ENCODE peak calls at places on chromosomes 6 and 20, in four cellular contexts. One of them, this sample, is unnamed.
A peak's percentile ranks its signal among the peaks of the same experiment; 100 is the strongest.

GRCh38 chr6:30167101-30167500 is 3.8 kb downstream of the TRIM15 start:
- DNase-seq in GM12865: peak; percentile 50
- DNase-seq in OCI-M1: no peak
- DNase-seq in GM23248: no peak
- DNase-seq in this sample: peak; percentile 27

GRCh38 chr6:100274147-100274546 is 190.6 kb downstream of the SIM1 start:
- DNase-seq in GM12865: no peak
- DNase-seq in OCI-M1: no peak
- DNase-seq in GM23248: no peak
- DNase-seq in this sample: no peak

GRCh38 chr20:4401601-4402000 is 320.1 kb upstream of the PRND start:
- DNase-seq in GM12865: no peak
- DNase-seq in OCI-M1: no peak
- DNase-seq in GM23248: peak; percentile 77
- DNase-seq in this sample: no peak

GRCh38 chr6:6654599-6655575 is 66.4 kb downstream of the LY86 start:
- DNase-seq in GM12865: no peak
- DNase-seq in OCI-M1: peak; percentile 86
- DNase-seq in GM23248: peak; percentile 49
- DNase-seq in this sample: no peak

GRCh38 chr20:19992996-19993908 is 23.9 kb upstream of the NAA20 start:
- DNase-seq in GM12865: no peak
- DNase-seq in OCI-M1: no peak
- DNase-seq in GM23248: peak; percentile 90
- DNase-seq in this sample: no peak

GRCh38 chr6:1777921-1778692 is 168.4 kb downstream of the FOXC1 start:
- DNase-seq in GM12865: no peak
- DNase-seq in OCI-M1: no peak
- DNase-seq in GM23248: no peak
- DNase-seq in this sample: no peak

GRCh38 chr6:4610256-4610655 is 165.9 kb upstream of the CDYL start:
- DNase-seq in GM12865: no peak
- DNase-seq in OCI-M1: no peak
- DNase-seq in GM23248: peak; percentile 87
- DNase-seq in this sample: no peak

GRCh38 chr6:4358414-4359107 is 223.2 kb upstream of the ECI2 start:
- DNase-seq in GM12865: no peak
- DNase-seq in OCI-M1: peak; percentile 93
- DNase-seq in GM23248: peak; percentile 100
- DNase-seq in this sample: no peak

GRCh38 chr6:40011844-40012243 is 77.6 kb upstream of the MOCS1 start:
- DNase-seq in GM12865: no peak
- DNase-seq in OCI-M1: no peak
- DNase-seq in GM23248: no peak
- DNase-seq in this sample: no peak

GRCh38 chr6:113596907-113597583 is 260.1 kb upstream of the MARCKS start:
- DNase-seq in GM12865: peak; percentile 35
- DNase-seq in OCI-M1: no peak
- DNase-seq in GM23248: peak; percentile 61
- DNase-seq in this sample: no peak

GRCh38 chr6:86459978-86460377 is 477.4 kb upstream of the HTR1E start:
- DNase-seq in GM12865: no peak
- DNase-seq in OCI-M1: no peak
- DNase-seq in GM23248: no peak
- DNase-seq in this sample: no peak

GRCh38 chr6:35475573-35475972 is 7.4 kb downstream of the RPL10A start:
- DNase-seq in GM12865: no peak
- DNase-seq in OCI-M1: no peak
- DNase-seq in GM23248: no peak
- DNase-seq in this sample: no peak

GRCh38 chr6:100554228-100554627 is 89.5 kb upstream of the SIM1 start:
- DNase-seq in GM12865: no peak
- DNase-seq in OCI-M1: no peak
- DNase-seq in GM23248: no peak
- DNase-seq in this sample: no peak

GRCh38 chr6:144405173-144405572 is 120.0 kb downstream of the UTRN start:
- DNase-seq in GM12865: no peak
- DNase-seq in OCI-M1: peak; percentile 36
- DNase-seq in GM23248: no peak
- DNase-seq in this sample: no peak

GRCh38 chr6:144149894-144150672 is at the start of gene STX11:
- DNase-seq in GM12865: peak; percentile 90
- DNase-seq in OCI-M1: peak; percentile 88
- DNase-seq in GM23248: peak; percentile 75
- DNase-seq in this sample: peak; percentile 62

GRCh38 chr6:145506554-145506953 is 228.8 kb downstream of the EPM2A start:
- DNase-seq in GM12865: no peak
- DNase-seq in OCI-M1: peak; percentile 52
- DNase-seq in GM23248: peak; percentile 3
- DNase-seq in this sample: no peak

GRCh38 chr6:42306439-42307140 is 88.9 kb upstream of the MRPS10 start:
- DNase-seq in GM12865: no peak
- DNase-seq in OCI-M1: no peak
- DNase-seq in GM23248: no peak
- DNase-seq in this sample: no peak

GRCh38 chr6:128239146-128239545 is 281.3 kb downstream of the PTPRK start:
- DNase-seq in GM12865: no peak
- DNase-seq in OCI-M1: no peak
- DNase-seq in GM23248: no peak
- DNase-seq in this sample: no peak

GRCh38 chr20:33423141-33423834 is 20.3 kb downstream of the SNTA1 start:
- DNase-seq in GM12865: no peak
- DNase-seq in OCI-M1: peak; percentile 88
- DNase-seq in GM23248: peak; percentile 88
- DNase-seq in this sample: no peak

GRCh38 chr6:30814137-30815084 is 69.9 kb upstream of the DDR1 start:
- DNase-seq in GM12865: peak; percentile 55
- DNase-seq in OCI-M1: peak; percentile 56
- DNase-seq in GM23248: peak; percentile 83
- DNase-seq in this sample: no peak

GRCh38 chr6:37657117-37657886 is 40.4 kb downstream of the MDGA1 start:
- DNase-seq in GM12865: no peak
- DNase-seq in OCI-M1: no peak
- DNase-seq in GM23248: peak; percentile 54
- DNase-seq in this sample: no peak

GRCh38 chr6:138555294-138555988 is 56.1 kb upstream of the NHSL1 start:
- DNase-seq in GM12865: peak; percentile 9
- DNase-seq in OCI-M1: peak; percentile 59
- DNase-seq in GM23248: no peak
- DNase-seq in this sample: no peak

GRCh38 chr6:23547851-23548250 is 578.2 kb upstream of the NRSN1 start:
- DNase-seq in GM12865: no peak
- DNase-seq in OCI-M1: peak; percentile 75
- DNase-seq in GM23248: no peak
- DNase-seq in this sample: no peak

GRCh38 chr6:36028088-36028886 is 679 bp downstream of the MAPK14 start:
- DNase-seq in GM12865: peak; percentile 37
- DNase-seq in OCI-M1: peak; percentile 69
- DNase-seq in GM23248: peak; percentile 60
- DNase-seq in this sample: peak; percentile 29

GRCh38 chr20:50283922-50284810 is 93.5 kb downstream of the CEBPB start:
- DNase-seq in GM12865: no peak
- DNase-seq in OCI-M1: no peak
- DNase-seq in GM23248: peak; percentile 86
- DNase-seq in this sample: no peak

GRCh38 chr6:129105035-129105434 is 222.1 kb downstream of the LAMA2 start:
- DNase-seq in GM12865: no peak
- DNase-seq in OCI-M1: no peak
- DNase-seq in GM23248: no peak
- DNase-seq in this sample: no peak

GRCh38 chr6:159389695-159390094 is 220.5 kb downstream of the FNDC1 start:
- DNase-seq in GM12865: no peak
- DNase-seq in OCI-M1: no peak
- DNase-seq in GM23248: no peak
- DNase-seq in this sample: no peak

GRCh38 chr6:76790881-76791280 is 672.4 kb downstream of the HTR1B start:
- DNase-seq in GM12865: no peak
- DNase-seq in OCI-M1: no peak
- DNase-seq in GM23248: peak; percentile 52
- DNase-seq in this sample: no peak

GRCh38 chr20:45090481-45090880 is 10.4 kb downstream of the KCNS1 start:
- DNase-seq in GM12865: no peak
- DNase-seq in OCI-M1: no peak
- DNase-seq in GM23248: peak; percentile 48
- DNase-seq in this sample: no peak

GRCh38 chr6:55047433-55048044 is 126.8 kb upstream of the HCRTR2 start:
- DNase-seq in GM12865: no peak
- DNase-seq in OCI-M1: peak; percentile 86
- DNase-seq in GM23248: peak; percentile 6
- DNase-seq in this sample: no peak

GRCh38 chr6:7101290-7101689 is 6.5 kb upstream of the RREB1 start:
- DNase-seq in GM12865: no peak
- DNase-seq in OCI-M1: no peak
- DNase-seq in GM23248: no peak
- DNase-seq in this sample: no peak

GRCh38 chr20:62232764-62233645 is 5.3 kb upstream of the OSBPL2 start:
- DNase-seq in GM12865: no peak
- DNase-seq in OCI-M1: no peak
- DNase-seq in GM23248: no peak
- DNase-seq in this sample: no peak

This sample was measured in MM.1S.